ENCODE peak calls at places on chromosomes 11 and 22, in six cellular contexts. U is trophoblast cell, P is H1, V is mesendoderm, R is IMR-90, F is neuronal stem cell. M is an unnamed sample.
A peak's percentile ranks its signal among the peaks of the same experiment; 100 is the strongest.

GRCh38 chr11:123924027-123924426 is 15.4 kb upstream of the OR4D5 start:
- DNase-seq in U (no peak), P (no peak), V (no peak), R (no peak), F (no peak), M (no peak)

GRCh38 chr11:60785806-60786361 is 751 bp downstream of the MS4A10 start:
- DNase-seq in U (no peak), P (no peak), V (no peak), R (peak; percentile 57), F (no peak), M (peak; percentile 33)

GRCh38 chr11:37503411-37504065 is 905.5 kb upstream of the RAG2 start:
- DNase-seq in U (no peak), P (no peak), V (peak; percentile 1), R (no peak), F (no peak), M (no peak)

GRCh38 chr22:17101475-17102296 is 16.9 kb downstream of the IL17RA start:
- DNase-seq in U (no peak), P (no peak), V (no peak), R (no peak), F (no peak), M (no peak)

GRCh38 chr11:35276396-35276795 is 137.4 kb downstream of the CD44 start:
- DNase-seq in U (no peak), P (no peak), V (no peak), R (peak; percentile 39), F (no peak), M (no peak)

GRCh38 chr11:65899356-65900124 is 648 bp downstream of the FOSL1 start:
- DNase-seq in U (peak; percentile 46), P (peak; percentile 77), V (peak; percentile 71), R (peak; percentile 81), F (no peak), M (peak; percentile 88)

GRCh38 chr11:21411114-21411513 is 741.7 kb downstream of the NELL1 start:
- DNase-seq in U (no peak), P (no peak), V (no peak), R (no peak), F (no peak), M (no peak)

GRCh38 chr11:131111775-131112174 is 195.5 kb upstream of the SNX19 start:
- DNase-seq in U (no peak), P (no peak), V (no peak), R (no peak), F (no peak), M (no peak)

GRCh38 chr22:30704978-30705377 is 10.3 kb downstream of the OSBP2 start:
- DNase-seq in U (no peak), P (no peak), V (no peak), R (no peak), F (no peak), M (no peak)

GRCh38 chr22:35743466-35743865 is 25.8 kb downstream of the APOL5 start:
- DNase-seq in U (no peak), P (no peak), V (peak; percentile 57), R (peak; percentile 19), F (no peak), M (no peak)

GRCh38 chr11:118896472-118896913 is 12.8 kb downstream of the CXCR5 start:
- DNase-seq in U (no peak), P (no peak), V (peak; percentile 26), R (no peak), F (no peak), M (no peak)

GRCh38 chr22:30743257-30744020 is 48.8 kb downstream of the OSBP2 start:
- DNase-seq in U (no peak), P (no peak), V (no peak), R (no peak), F (no peak), M (no peak)

GRCh38 chr11:78212586-78213371 is 24.1 kb downstream of the USP35 start:
- DNase-seq in U (no peak), P (no peak), V (no peak), R (peak; percentile 76), F (no peak), M (no peak)

GRCh38 chr11:130726234-130726559 is 190.1 kb downstream of the SNX19 start:
- DNase-seq in U (no peak), P (no peak), V (no peak), R (peak; percentile 65), F (no peak), M (peak; percentile 55)

GRCh38 chr11:113241190-113242051 is 73.0 kb upstream of the TTC12 start:
- DNase-seq in U (no peak), P (no peak), V (peak; percentile 50), R (peak; percentile 1), F (no peak), M (peak; percentile 40)

GRCh38 chr11:118980191-118980881 is 8.8 kb downstream of the FOXR1 start:
- DNase-seq in U (no peak), P (peak; percentile 59), V (peak; percentile 64), R (no peak), F (no peak), M (no peak)

GRCh38 chr11:31114437-31114836 is 255.1 kb downstream of the DCDC1 start:
- DNase-seq in U (no peak), P (no peak), V (no peak), R (no peak), F (no peak), M (no peak)

GRCh38 chr11:31887180-31887579 is 76.1 kb upstream of the PAX6 start:
- DNase-seq in U (no peak), P (peak; percentile 89), V (peak; percentile 63), R (no peak), F (no peak), M (no peak)

GRCh38 chr22:23639661-23640060 is 7.5 kb upstream of the DRICH1 start:
- DNase-seq in U (no peak), P (no peak), V (no peak), R (no peak), F (no peak), M (no peak)

GRCh38 chr11:78940500-78941225 is 366.0 kb upstream of the NARS2 start:
- DNase-seq in U (no peak), P (peak; percentile 61), V (peak; percentile 89), R (no peak), F (peak; percentile 66), M (no peak)

GRCh38 chr22:43592470-43592869 is 180.7 kb downstream of the MPPED1 start:
- DNase-seq in U (no peak), P (peak; percentile 63), V (peak; percentile 51), R (peak; percentile 2), F (peak; percentile 20), M (no peak)

GRCh38 chr22:40345271-40345670 is 1.0 kb upstream of the ADSL start:
- DNase-seq in U (peak; percentile 30), P (no peak), V (no peak), R (peak; percentile 41), F (no peak), M (peak; percentile 36)

GRCh38 chr11:96227244-96227643 is 115.8 kb downstream of the MAML2 start:
- DNase-seq in U (no peak), P (no peak), V (no peak), R (no peak), F (no peak), M (no peak)

GRCh38 chr22:40021401-40022000 is 26.7 kb downstream of the FAM83F start:
- DNase-seq in U (no peak), P (no peak), V (no peak), R (no peak), F (no peak), M (no peak)

GRCh38 chr11:65639623-65640482 is 2.0 kb downstream of the SIPA1 start:
- DNase-seq in U (no peak), P (no peak), V (no peak), R (no peak), F (no peak), M (no peak)

GRCh38 chr11:9460322-9461067 is at the start of gene ZNF143:
- DNase-seq in U (peak; percentile 100), P (peak; percentile 100), V (peak; percentile 100), R (peak; percentile 100), F (peak; percentile 100), M (peak; percentile 100)
- H3K23ac ChIP-seq in U (no peak within 1 kb of the TSS), P (no peak within 1 kb of the TSS), V (peak within 1 kb of the TSS; percentile 99), R (peak within 1 kb of the TSS; percentile 100), F (peak within 1 kb of the TSS; percentile 73), M (peak within 1 kb of the TSS; percentile 90)

GRCh38 chr11:64369440-64370135 is 10.6 kb downstream of the RPS6KA4 start:
- DNase-seq in U (no peak), P (peak; percentile 52), V (no peak), R (no peak), F (no peak), M (no peak)
- H3K4me3 ChIP-seq in U (no peak overlapping the region), P (no peak overlapping the region), V (no peak overlapping the region), R (no peak overlapping the region), F (no peak overlapping the region), M (no peak overlapping the region)

GRCh38 chr22:38504731-38505594 is 1.1 kb downstream of the DDX17 start:
- DNase-seq in U (no peak), P (no peak), V (peak; percentile 82), R (peak; percentile 48), F (peak; percentile 27), M (peak; percentile 71)

GRCh38 chr22:38505595-38506117 is 455 bp downstream of the DDX17 start:
- DNase-seq in U (peak; percentile 14), P (no peak), V (peak; percentile 61), R (peak; percentile 46), F (no peak), M (peak; percentile 72)

GRCh38 chr22:38501797-38502672 is 4.1 kb downstream of the DDX17 start:
- DNase-seq in U (no peak), P (no peak), V (no peak), R (no peak), F (no peak), M (no peak)

GRCh38 chr22:38503021-38503420 is 3.1 kb downstream of the DDX17 start:
- DNase-seq in U (no peak), P (no peak), V (no peak), R (no peak), F (no peak), M (no peak)

GRCh38 chr22:38506118-38506962 is at the start of gene DDX17:
- DNase-seq in U (peak; percentile 96), P (peak; percentile 96), V (peak; percentile 98), R (peak; percentile 97), F (peak; percentile 97), M (peak; percentile 97)
- H3K23ac ChIP-seq in U (peak within 1 kb of the TSS; percentile 96), P (no peak within 1 kb of the TSS), V (peak within 1 kb of the TSS; percentile 99), R (peak within 1 kb of the TSS; percentile 100), F (peak within 1 kb of the TSS; percentile 99), M (peak within 1 kb of the TSS; percentile 29)

GRCh38 chr22:45163074-45163416 is 680 bp upstream of the NUP50 start:
- DNase-seq in U (peak; percentile 57), P (no peak), V (peak; percentile 66), R (peak; percentile 54), F (no peak), M (peak; percentile 67)

GRCh38 chr22:45163417-45164216 is at the start of gene NUP50:
- DNase-seq in U (peak; percentile 97), P (peak; percentile 97), V (peak; percentile 98), R (peak; percentile 96), F (peak; percentile 98), M (peak; percentile 96)

GRCh38 chr22:45164217-45165123 is 745 bp downstream of the NUP50 start:
- DNase-seq in U (no peak), P (peak; percentile 68), V (peak; percentile 39), R (no peak), F (peak; percentile 12), M (peak; percentile 42)

GRCh38 chr22:45159652-45160462 is 3.9 kb upstream of the NUP50 start:
- DNase-seq in U (no peak), P (no peak), V (peak; percentile 89), R (peak; percentile 38), F (no peak), M (peak; percentile 65)

DNA sequence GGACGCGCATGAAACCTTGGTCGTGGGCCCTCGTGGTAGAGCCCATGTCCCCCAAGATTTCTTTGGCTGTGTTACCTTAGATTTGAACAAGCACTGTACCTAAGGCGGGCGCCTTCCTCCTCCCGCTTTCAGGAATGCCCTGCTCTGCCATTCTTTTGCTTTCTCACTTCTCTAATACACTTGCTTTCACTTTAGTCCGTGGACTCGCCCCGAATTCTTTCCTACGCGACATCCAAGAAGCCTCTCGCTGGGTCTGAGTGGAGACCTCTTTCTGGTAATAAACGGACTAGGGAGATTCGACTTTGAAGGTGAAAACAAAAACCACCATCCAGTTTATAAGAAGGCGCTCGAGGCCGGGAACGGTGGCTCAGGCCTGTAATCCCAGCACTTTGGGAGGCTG is 1.2 kb upstream of the NUP50 start:
- DNase-seq in U (no peak), P (no peak), V (peak; percentile 56), R (no peak), F (no peak), M (peak; percentile 63)
- H3K4me3 ChIP-seq in U (no peak overlapping the region), P (peak overlapping the region; percentile 91), V (peak overlapping the region; percentile 40), R (no peak overlapping the region), F (no peak overlapping the region), M (no peak overlapping the region)

M was measured in mesenchymal stem cell.